ENCODE peak calls at places on chromosome 22, in six cellular contexts. U is CD8-positive, alpha-beta T cell; L is H9; T is mammary epithelial cell; Q is keratinocyte; C is IMR-90. A is an unnamed sample.

GRCh38 chr22:49014227-49015201 is 813.2 kb downstream of the BRD1 start:
- DNase-seq in U (peak; percentile 32), L (peak; percentile 17), T (no peak), Q (no peak), C (no peak), A (no peak)

GRCh38 chr22:39999144-39999757 is 4.5 kb downstream of the FAM83F start:
- DNase-seq in U (no peak), L (no peak), T (no peak), Q (no peak), C (peak; percentile 84), A (peak; percentile 82)

GRCh38 chr22:19842386-19843106 is 12.1 kb downstream of the GNB1L start:
- DNase-seq in U (no peak), L (no peak), T (no peak), Q (no peak), C (no peak), A (no peak)

GRCh38 chr22:42863349-42863911 is 6.4 kb upstream of the ARFGAP3 start:
- DNase-seq in U (no peak), L (no peak), T (peak; percentile 85), Q (peak; percentile 46), C (peak; percentile 88), A (no peak)

GRCh38 chr22:31081963-31082605 is 966 bp downstream of the SMTN start:
- DNase-seq in U (no peak), L (no peak), T (peak; percentile 84), Q (no peak), C (peak; percentile 62), A (no peak)

GRCh38 chr22:35467788-35468187 is 67.8 kb downstream of the MCM5 start:
- DNase-seq in U (no peak), L (peak; percentile 72), T (peak; percentile 29), Q (no peak), C (peak; percentile 47), A (no peak)

GRCh38 chr22:31241200-31241599 is 29.1 kb downstream of the LIMK2 start:
- DNase-seq in U (no peak), L (no peak), T (no peak), Q (no peak), C (peak; percentile 26), A (peak; percentile 54)

GRCh38 chr22:23223566-23224317 is 43.4 kb downstream of the BCR start:
- DNase-seq in U (no peak), L (no peak), T (no peak), Q (no peak), C (no peak), A (no peak)

GRCh38 chr22:30889268-30889995 is 79.1 kb downstream of the MORC2 start:
- DNase-seq in U (no peak), L (peak; percentile 20), T (no peak), Q (no peak), C (no peak), A (no peak)

GRCh38 chr22:44496305-44496704 is 1.7 kb downstream of the RTL6 start:
- DNase-seq in U (no peak), L (no peak), T (no peak), Q (no peak), C (no peak), A (no peak)

GRCh38 chr22:46851941-46852340 is 89.5 kb downstream of the TBC1D22A start:
- DNase-seq in U (peak; percentile 34), L (no peak), T (no peak), Q (no peak), C (no peak), A (no peak)

GRCh38 chr22:42299586-42300285 is 29.3 kb upstream of the TCF20 start:
- DNase-seq in U (peak; percentile 75), L (peak; percentile 77), T (no peak), Q (no peak), C (no peak), A (peak; percentile 59)

GRCh38 chr22:29346659-29347058 is 31.2 kb upstream of the RASL10A start:
- DNase-seq in U (no peak), L (no peak), T (no peak), Q (no peak), C (no peak), A (no peak)

GRCh38 chr22:38718414-38718813 is 12.7 kb downstream of the GTPBP1 start:
- DNase-seq in U (no peak), L (no peak), T (peak; percentile 76), Q (peak; percentile 38), C (peak; percentile 81), A (peak; percentile 40)
- TF ChIP-seq CTCF in U (no peak), L (peak; percentile 59), T (peak; percentile 82), Q (peak; percentile 87), C (peak; percentile 53), A (peak; percentile 43)

DNA sequence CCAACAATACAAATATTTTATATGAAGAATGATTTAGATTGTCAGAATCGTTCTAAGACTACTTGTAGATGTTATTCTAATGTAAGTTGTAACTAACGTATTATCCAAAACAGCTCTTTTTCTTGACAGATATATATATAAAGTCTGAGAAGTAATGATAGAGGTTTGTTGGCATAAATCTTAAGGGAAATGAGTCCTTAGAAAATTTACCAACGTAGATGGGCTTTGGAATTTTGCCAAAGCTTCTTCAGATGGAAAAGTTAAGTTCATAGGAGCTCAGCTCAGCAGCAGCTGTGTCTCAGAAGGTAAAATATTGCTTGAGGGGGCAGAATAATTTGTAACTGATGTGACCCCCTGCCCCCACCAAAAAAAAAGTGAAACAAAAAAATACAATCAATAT is 66.7 kb downstream of the BID start:
- DNase-seq in U (no peak), L (no peak), T (no peak), Q (no peak), C (no peak), A (no peak)
- H3K4me1 ChIP-seq in U (peaks cover 3% of the 10 kb centered on the region), L (no peaks in the 10 kb centered on the region), T (peaks cover 19% of the 10 kb centered on the region), Q (peaks cover 15% of the 10 kb centered on the region), C (peaks cover 5% of the 10 kb centered on the region), A (no peaks in the 10 kb centered on the region)

GRCh38 chr22:32823024-32823730 is 21.7 kb downstream of the TIMP3 start:
- DNase-seq in U (no peak), L (peak; percentile 75), T (no peak), Q (no peak), C (peak; percentile 44), A (peak; percentile 67)
- TF ChIP-seq CTCF in U (no peak), L (peak; percentile 79), T (peak; percentile 44), Q (peak; percentile 52), C (peak; percentile 38), A (peak; percentile 67)

GRCh38 chr22:27495325-27495724 is 306.2 kb downstream of the MN1 start:
- DNase-seq in U (no peak), L (no peak), T (no peak), Q (no peak), C (no peak), A (no peak)
- H3K4me1 ChIP-seq in U (no peaks in the 10 kb centered on the region), L (no peaks in the 10 kb centered on the region), T (no peaks in the 10 kb centered on the region), Q (no peaks in the 10 kb centered on the region), C (no peaks in the 10 kb centered on the region), A (no peaks in the 10 kb centered on the region)

DNA sequence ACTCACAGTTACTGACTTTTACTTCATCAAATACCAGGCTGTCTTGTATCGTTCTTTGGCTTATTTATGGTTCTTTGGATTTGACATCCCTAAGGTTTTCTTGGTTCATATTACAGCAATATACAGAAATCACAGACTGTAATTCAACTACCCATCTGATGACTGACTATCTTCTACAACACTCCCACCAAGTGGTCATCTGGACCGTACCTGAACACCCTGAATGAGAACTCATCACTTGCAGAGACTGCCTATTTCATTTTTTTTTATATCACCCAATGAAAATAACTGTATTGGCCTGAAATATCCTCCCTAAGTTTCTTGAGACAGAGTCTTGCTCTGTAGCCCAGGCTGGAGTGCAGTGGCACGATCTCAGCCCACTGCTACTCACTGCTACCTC is 9.5 kb upstream of the UPB1 start:
- DNase-seq in U (no peak), L (no peak), T (peak; percentile 23), Q (no peak), C (no peak), A (no peak)
- TF ChIP-seq CTCF in U (peak; percentile 47), L (peak; percentile 24), T (no peak), Q (no peak), C (no peak), A (no peak)